ENCODE peak calls at places on chromosomes 3 and 15, in five cellular contexts. A, V, M, N and K are unnamed samples.
A peak's percentile ranks its signal among the peaks of the same experiment; 100 is the strongest.

GRCh38 chr3:41751597-41751996 is 210.3 kb downstream of the ULK4 start:
- DNase-seq in A (no peak), V (no peak), M (no peak), N (no peak), K (no peak)

GRCh38 chr3:147397911-147398809 is 8.2 kb downstream of the ZIC4 start:
- DNase-seq in A (no peak), V (no peak), M (no peak), N (no peak), K (no peak)

GRCh38 chr3:58994746-58995330 is 55.0 kb downstream of the CFAP20DC start:
- DNase-seq in A (no peak), V (no peak), M (no peak), N (no peak), K (no peak)

GRCh38 chr3:141940204-141940776 is 63.8 kb downstream of the ATP1B3 start:
- DNase-seq in A (no peak), V (no peak), M (no peak), N (no peak), K (peak; percentile 60)

GRCh38 chr3:157494581-157495281 is 8.5 kb downstream of the VEPH1 start:
- DNase-seq in A (no peak), V (no peak), M (no peak), N (no peak), K (no peak)

GRCh38 chr3:61563614-61564404 is 2.4 kb downstream of the PTPRG start:
- DNase-seq in A (no peak), V (no peak), M (no peak), N (no peak), K (no peak)

GRCh38 chr15:90191795-90192494 is 9.2 kb upstream of the SEMA4B start:
- DNase-seq in A (peak; percentile 66), V (peak; percentile 75), M (peak; percentile 49), N (peak; percentile 67), K (peak; percentile 74)

GRCh38 chr3:39718674-39719595 is 90.5 kb upstream of the MYRIP start:
- DNase-seq in A (no peak), V (no peak), M (no peak), N (no peak), K (no peak)

GRCh38 chr3:165451671-165452070 is 255.5 kb upstream of the SLITRK3 start:
- DNase-seq in A (no peak), V (no peak), M (no peak), N (no peak), K (no peak)

GRCh38 chr15:96771035-96771434 is 440.5 kb downstream of the NR2F2 start:
- DNase-seq in A (no peak), V (no peak), M (no peak), N (no peak), K (no peak)

GRCh38 chr15:95953032-95953431 is 377.5 kb upstream of the NR2F2 start:
- DNase-seq in A (no peak), V (no peak), M (no peak), N (no peak), K (no peak)

GRCh38 chr3:159672728-159673471 is 315.7 kb upstream of the IL12A start:
- DNase-seq in A (no peak), V (no peak), M (no peak), N (no peak), K (no peak)

GRCh38 chr3:123076496-123077418 is 9.9 kb downstream of the PDIA5 start:
- DNase-seq in A (no peak), V (peak; percentile 73), M (peak; percentile 57), N (peak; percentile 73), K (peak; percentile 82)

GRCh38 chr3:170809021-170809974 is 60.7 kb downstream of the RPL22L1 start:
- DNase-seq in A (no peak), V (no peak), M (no peak), N (peak; percentile 20), K (no peak)

GRCh38 chr15:77595231-77595630 is 37.5 kb downstream of the LINGO1 start:
- DNase-seq in A (no peak), V (no peak), M (no peak), N (no peak), K (no peak)

GRCh38 chr15:44193651-44194396 is 1.2 kb downstream of the FRMD5 start:
- DNase-seq in A (no peak), V (no peak), M (no peak), N (no peak), K (no peak)

GRCh38 chr15:35215095-35215494 is 130.0 kb upstream of the NANOGP8 start:
- DNase-seq in A (no peak), V (no peak), M (no peak), N (no peak), K (no peak)

GRCh38 chr3:11238880-11239279 is 33.3 kb upstream of the ATG7 start:
- DNase-seq in A (no peak), V (no peak), M (no peak), N (no peak), K (no peak)

GRCh38 chr3:184786271-184787010 is 25.5 kb upstream of the VPS8 start:
- DNase-seq in A (no peak), V (peak; percentile 49), M (peak; percentile 30), N (peak; percentile 64), K (peak; percentile 86)

GRCh38 chr3:171462224-171462623 is 2.0 kb upstream of the TNIK start:
- DNase-seq in A (no peak), V (no peak), M (no peak), N (no peak), K (no peak)

GRCh38 chr15:34582461-34583357 is 742 bp downstream of the GOLGA8B start:
- DNase-seq in A (peak; percentile 60), V (no peak), M (no peak), N (no peak), K (no peak)

GRCh38 chr3:155070316-155070715 is 9.8 kb upstream of the MME start:
- DNase-seq in A (no peak), V (no peak), M (no peak), N (no peak), K (no peak)

GRCh38 chr15:85879334-85880163 is 84.8 kb upstream of the KLHL25 start:
- DNase-seq in A (no peak), V (no peak), M (no peak), N (no peak), K (no peak)

GRCh38 chr3:124043023-124043422 is 51.1 kb upstream of the ROPN1 start:
- DNase-seq in A (no peak), V (no peak), M (no peak), N (no peak), K (no peak)

GRCh38 chr3:52848617-52849016 is 13.8 kb upstream of the MUSTN1 start:
- DNase-seq in A (no peak), V (no peak), M (no peak), N (no peak), K (peak; percentile 69)

GRCh38 chr15:51992953-51993352 is 21.4 kb upstream of the LEO1 start:
- DNase-seq in A (no peak), V (no peak), M (no peak), N (no peak), K (no peak)

GRCh38 chr3:26484140-26484539 is 138.4 kb upstream of the LRRC3B start:
- DNase-seq in A (no peak), V (no peak), M (no peak), N (no peak), K (no peak)

GRCh38 chr3:124883766-124884473 is 3.2 kb downstream of the ITGB5 start:
- DNase-seq in A (no peak), V (no peak), M (no peak), N (no peak), K (no peak)

GRCh38 chr3:117752984-117753717 is 1043.6 kb downstream of the TUSC7 start:
- DNase-seq in A (no peak), V (no peak), M (no peak), N (no peak), K (no peak)

GRCh38 chr3:59733041-59733809 is 683.4 kb upstream of the CFAP20DC start:
- DNase-seq in A (no peak), V (no peak), M (no peak), N (no peak), K (no peak)

GRCh38 chr3:2657971-2658370 is 452.2 kb downstream of the IL5RA start:
- DNase-seq in A (no peak), V (no peak), M (no peak), N (no peak), K (no peak)

GRCh38 chr3:94525039-94525438 is 462.2 kb downstream of the NSUN3 start:
- DNase-seq in A (no peak), V (no peak), M (no peak), N (peak; percentile 16), K (no peak)
- H3K27ac ChIP-seq in A (no peak overlapping the region), V (no peak overlapping the region), M (peak overlapping the region; percentile 15), N (no peak overlapping the region), K (no peak overlapping the region)

GRCh38 chr15:47726399-47726823 is 9.1 kb downstream of the SEMA6D start:
- DNase-seq in A (no peak), V (no peak), M (no peak), N (no peak), K (no peak)

GRCh38 chr15:47731230-47731629 is 13.9 kb downstream of the SEMA6D start:
- DNase-seq in A (no peak), V (no peak), M (no peak), N (no peak), K (no peak)

GRCh38 chr15:47727137-47727536 is 9.8 kb downstream of the SEMA6D start:
- DNase-seq in A (no peak), V (no peak), M (no peak), N (no peak), K (no peak)

GRCh38 chr15:47727676-47728075 is 10.4 kb downstream of the SEMA6D start:
- DNase-seq in A (no peak), V (no peak), M (no peak), N (no peak), K (no peak)

GRCh38 chr15:47728886-47729285 is 11.6 kb downstream of the SEMA6D start:
- DNase-seq in A (no peak), V (no peak), M (no peak), N (no peak), K (no peak)
- H3K4me1 ChIP-seq in A (no peaks in the 10 kb centered on the region), V (peaks cover 92% of the 10 kb centered on the region), M (no peaks in the 10 kb centered on the region), N (peaks cover 62% of the 10 kb centered on the region), K (peaks cover 37% of the 10 kb centered on the region)

DNA sequence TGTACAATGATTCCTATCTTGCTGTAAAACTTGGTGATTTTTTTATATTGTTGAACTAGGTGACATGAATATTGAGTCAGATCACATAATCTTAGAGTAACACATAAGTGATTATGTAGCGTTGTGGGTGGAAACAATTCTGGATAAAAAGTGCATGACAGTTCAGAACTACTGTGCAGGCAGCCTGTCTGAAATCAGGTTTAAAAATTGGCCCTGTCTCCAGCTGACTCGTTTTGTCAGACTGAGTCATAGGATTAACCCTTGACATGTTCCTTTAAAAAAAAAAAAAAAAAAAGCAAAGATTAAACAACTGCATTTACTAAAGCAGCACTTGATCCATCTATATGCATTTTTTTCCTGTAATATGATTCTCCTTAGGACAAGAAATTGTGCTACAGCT is 160.0 kb upstream of the CGNL1 start:
- DNase-seq in A (no peak), V (no peak), M (no peak), N (no peak), K (no peak)
- H3K27ac ChIP-seq in A (no peak overlapping the region), V (peak overlapping the region; percentile 7), M (peak overlapping the region; percentile 31), N (peak overlapping the region; percentile 25), K (peak overlapping the region; percentile 28)

DNA sequence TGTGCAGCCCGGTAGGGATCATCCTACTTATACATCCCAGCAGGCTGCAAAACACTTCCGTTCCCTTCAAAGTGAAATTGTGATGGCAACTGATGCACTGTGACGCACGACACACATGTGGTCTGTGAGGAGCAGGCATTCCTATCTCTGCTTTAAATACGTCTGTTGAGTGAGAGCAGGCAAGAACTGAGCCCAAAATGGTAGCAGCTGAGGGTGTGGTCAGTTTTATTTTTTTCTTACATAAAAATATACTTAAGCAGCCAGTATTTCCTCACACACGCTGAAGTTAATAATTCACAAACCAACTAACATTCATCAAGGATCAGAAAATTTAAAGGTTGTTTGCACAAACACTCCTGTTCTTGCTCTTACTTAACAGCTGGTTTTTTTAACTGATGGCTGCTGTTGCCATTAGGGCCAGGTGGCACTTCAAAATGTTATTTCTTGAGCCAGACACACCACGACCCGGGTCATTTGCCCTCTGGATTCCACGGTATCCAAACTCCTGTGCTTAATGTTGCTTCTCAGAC is 23.9 kb downstream of the LRIG1 start:
- DNase-seq in A (no peak), V (no peak), M (no peak), N (no peak), K (no peak)
- H3K4me1 ChIP-seq in A (peaks cover 34% of the 10 kb centered on the region), V (peaks cover 99% of the 10 kb centered on the region), M (no peaks in the 10 kb centered on the region), N (peaks cover 92% of the 10 kb centered on the region), K (peaks cover 100% of the 10 kb centered on the region)